ENCODE peak calls at places on chromosomes 5 and 9, in seven cellular contexts. One of them, this sample, is unnamed.

GRCh38 chr5:72517961-72518690 is 10.9 kb upstream of the ZNF366 start:
- DNase-seq in tibial nerve: peak
- DNase-seq in dorsolateral prefrontal cortex: no peak
- DNase-seq in HCT116: no peak
- DNase-seq in heart left ventricle: peak
- DNase-seq in cardiac muscle cell: no peak
- DNase-seq in lower leg skin: peak
- DNase-seq in this sample: no peak

GRCh38 chr9:124145903-124146575 is 111.7 kb upstream of the NEK6 start:
- DNase-seq in lower leg skin: peak
- DNase-seq in cardiac muscle cell: no peak
- DNase-seq in heart left ventricle: no peak
- DNase-seq in dorsolateral prefrontal cortex: no peak
- DNase-seq in tibial nerve: no peak
- DNase-seq in HCT116: no peak
- DNase-seq in this sample: no peak

GRCh38 chr9:133779081-133779480 is 40.9 kb upstream of the SARDH start:
- DNase-seq in tibial nerve: no peak
- DNase-seq in cardiac muscle cell: no peak
- DNase-seq in lower leg skin: no peak
- DNase-seq in HCT116: no peak
- DNase-seq in dorsolateral prefrontal cortex: no peak
- DNase-seq in heart left ventricle: peak
- DNase-seq in this sample: no peak

GRCh38 chr9:613771-614347 is 227.6 kb upstream of the DMRT1 start:
- DNase-seq in heart left ventricle: peak
- DNase-seq in dorsolateral prefrontal cortex: peak
- DNase-seq in HCT116: peak
- DNase-seq in cardiac muscle cell: peak
- DNase-seq in lower leg skin: peak
- DNase-seq in tibial nerve: peak
- DNase-seq in this sample: peak

GRCh38 chr9:38622083-38622674 is 1.8 kb upstream of the ANKRD18A start:
- DNase-seq in HCT116: no peak
- DNase-seq in heart left ventricle: no peak
- DNase-seq in cardiac muscle cell: peak
- DNase-seq in tibial nerve: no peak
- DNase-seq in lower leg skin: no peak
- DNase-seq in dorsolateral prefrontal cortex: peak
- DNase-seq in this sample: peak

GRCh38 chr9:106920701-106921283 is 57.8 kb downstream of the ZNF462 start:
- DNase-seq in lower leg skin: no peak
- DNase-seq in tibial nerve: no peak
- DNase-seq in heart left ventricle: no peak
- DNase-seq in cardiac muscle cell: no peak
- DNase-seq in dorsolateral prefrontal cortex: no peak
- DNase-seq in HCT116: peak
- DNase-seq in this sample: peak

GRCh38 chr5:135667662-135668061 is 88.9 kb upstream of the CXCL14 start:
- DNase-seq in HCT116: no peak
- DNase-seq in lower leg skin: no peak
- DNase-seq in cardiac muscle cell: no peak
- DNase-seq in dorsolateral prefrontal cortex: no peak
- DNase-seq in heart left ventricle: no peak
- DNase-seq in tibial nerve: no peak
- DNase-seq in this sample: peak

GRCh38 chr9:106060885-106061284 is 366.5 kb downstream of the TMEM38B start:
- DNase-seq in tibial nerve: no peak
- DNase-seq in lower leg skin: no peak
- DNase-seq in HCT116: no peak
- DNase-seq in cardiac muscle cell: no peak
- DNase-seq in dorsolateral prefrontal cortex: no peak
- DNase-seq in heart left ventricle: no peak
- DNase-seq in this sample: no peak

GRCh38 chr5:68272289-68272688 is 56.7 kb downstream of the PIK3R1 start:
- DNase-seq in heart left ventricle: no peak
- DNase-seq in HCT116: no peak
- DNase-seq in cardiac muscle cell: no peak
- DNase-seq in dorsolateral prefrontal cortex: no peak
- DNase-seq in lower leg skin: no peak
- DNase-seq in tibial nerve: no peak
- DNase-seq in this sample: no peak

GRCh38 chr9:32403567-32403966 is 19.1 kb downstream of the ACO1 start:
- DNase-seq in cardiac muscle cell: no peak
- DNase-seq in heart left ventricle: no peak
- DNase-seq in HCT116: no peak
- DNase-seq in lower leg skin: no peak
- DNase-seq in tibial nerve: no peak
- DNase-seq in dorsolateral prefrontal cortex: no peak
- DNase-seq in this sample: no peak

GRCh38 chr9:99093492-99093791 is 11.5 kb upstream of the TGFBR1 start:
- DNase-seq in tibial nerve: no peak
- DNase-seq in dorsolateral prefrontal cortex: no peak
- DNase-seq in heart left ventricle: no peak
- DNase-seq in HCT116: no peak
- DNase-seq in cardiac muscle cell: no peak
- DNase-seq in lower leg skin: no peak
- DNase-seq in this sample: no peak

GRCh38 chr5:179730852-179731251 is 1.8 kb upstream of the MAML1 start:
- DNase-seq in lower leg skin: no peak
- DNase-seq in tibial nerve: no peak
- DNase-seq in dorsolateral prefrontal cortex: no peak
- DNase-seq in cardiac muscle cell: no peak
- DNase-seq in HCT116: no peak
- DNase-seq in heart left ventricle: no peak
- DNase-seq in this sample: no peak

GRCh38 chr5:44774279-44774880 is 34.4 kb upstream of the MRPS30 start:
- DNase-seq in dorsolateral prefrontal cortex: no peak
- DNase-seq in heart left ventricle: no peak
- DNase-seq in cardiac muscle cell: peak
- DNase-seq in HCT116: peak
- DNase-seq in tibial nerve: no peak
- DNase-seq in lower leg skin: no peak
- DNase-seq in this sample: no peak

GRCh38 chr9:75830303-75830702 is 60.2 kb upstream of the PCSK5 start:
- DNase-seq in cardiac muscle cell: no peak
- DNase-seq in dorsolateral prefrontal cortex: no peak
- DNase-seq in tibial nerve: no peak
- DNase-seq in lower leg skin: no peak
- DNase-seq in HCT116: no peak
- DNase-seq in heart left ventricle: no peak
- DNase-seq in this sample: no peak

GRCh38 chr5:127556609-127557348 is 39.3 kb downstream of the PRRC1 start:
- DNase-seq in cardiac muscle cell: no peak
- DNase-seq in tibial nerve: no peak
- DNase-seq in lower leg skin: no peak
- DNase-seq in HCT116: no peak
- DNase-seq in dorsolateral prefrontal cortex: no peak
- DNase-seq in heart left ventricle: no peak
- DNase-seq in this sample: no peak

GRCh38 chr9:112048924-112049785 is 125.9 kb downstream of the SUSD1 start:
- DNase-seq in dorsolateral prefrontal cortex: no peak
- DNase-seq in tibial nerve: no peak
- DNase-seq in heart left ventricle: no peak
- DNase-seq in lower leg skin: no peak
- DNase-seq in HCT116: no peak
- DNase-seq in cardiac muscle cell: no peak
- DNase-seq in this sample: no peak

GRCh38 chr9:121634800-121635261 is 16.6 kb upstream of the DAB2IP start:
- DNase-seq in lower leg skin: no peak
- DNase-seq in HCT116: no peak
- DNase-seq in dorsolateral prefrontal cortex: no peak
- DNase-seq in cardiac muscle cell: peak
- DNase-seq in heart left ventricle: no peak
- DNase-seq in tibial nerve: no peak
- DNase-seq in this sample: peak

GRCh38 chr9:22446589-22446949 is at the start of gene DMRTA1:
- DNase-seq in lower leg skin: peak
- DNase-seq in dorsolateral prefrontal cortex: peak
- DNase-seq in tibial nerve: peak
- DNase-seq in HCT116: no peak
- DNase-seq in cardiac muscle cell: peak
- DNase-seq in heart left ventricle: peak
- DNase-seq in this sample: peak

GRCh38 chr9:94108584-94108983 is 24.3 kb downstream of the PTPDC1 start:
- DNase-seq in lower leg skin: no peak
- DNase-seq in heart left ventricle: no peak
- DNase-seq in dorsolateral prefrontal cortex: no peak
- DNase-seq in cardiac muscle cell: no peak
- DNase-seq in HCT116: no peak
- DNase-seq in tibial nerve: no peak
- DNase-seq in this sample: no peak

GRCh38 chr9:1157836-1158235 is 107.7 kb downstream of the DMRT2 start:
- DNase-seq in dorsolateral prefrontal cortex: no peak
- DNase-seq in heart left ventricle: no peak
- DNase-seq in HCT116: no peak
- DNase-seq in lower leg skin: no peak
- DNase-seq in tibial nerve: no peak
- DNase-seq in cardiac muscle cell: no peak
- DNase-seq in this sample: no peak

GRCh38 chr9:69027355-69028097 is 8.0 kb upstream of the FXN start:
- DNase-seq in HCT116: peak
- DNase-seq in heart left ventricle: no peak
- DNase-seq in cardiac muscle cell: peak
- DNase-seq in dorsolateral prefrontal cortex: no peak
- DNase-seq in lower leg skin: no peak
- DNase-seq in tibial nerve: no peak
- DNase-seq in this sample: peak

DNA sequence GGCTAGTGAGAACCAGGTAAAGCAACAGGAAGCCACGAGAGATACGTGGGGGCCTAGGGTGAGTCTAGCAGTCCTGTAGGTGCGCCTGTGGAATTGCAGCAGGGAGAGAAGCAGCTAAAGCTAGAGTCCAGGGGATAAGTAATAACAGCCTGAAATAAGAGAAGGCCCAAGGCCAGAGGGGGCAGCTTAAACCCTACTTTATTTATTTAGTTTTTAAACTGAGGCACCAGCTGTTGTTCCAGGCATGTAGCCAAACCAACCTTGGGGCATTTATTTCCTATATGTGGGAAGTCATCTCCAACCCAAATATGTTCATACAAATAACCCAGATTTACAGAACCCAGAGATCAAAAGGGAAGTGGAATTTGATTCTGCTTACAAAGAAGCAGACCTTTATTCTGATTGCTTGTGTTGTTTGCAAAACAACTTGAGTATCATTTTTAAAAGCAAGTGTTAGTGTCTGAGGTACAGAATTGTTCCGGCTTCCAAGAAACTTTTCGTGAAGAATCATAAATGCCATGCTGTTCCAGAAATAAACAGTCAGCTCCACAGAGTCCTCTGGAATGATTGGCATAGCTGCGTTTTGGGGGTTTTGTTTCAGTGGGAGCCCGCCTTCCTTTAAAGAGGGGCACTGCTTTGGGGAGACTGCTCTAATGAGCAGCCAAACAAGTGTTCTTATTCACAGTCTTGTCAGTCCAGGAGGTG is 93.3 kb downstream of the GLDC start:
- DNase-seq in dorsolateral prefrontal cortex: no peak
- DNase-seq in cardiac muscle cell: no peak
- DNase-seq in lower leg skin: no peak
- DNase-seq in tibial nerve: no peak
- DNase-seq in heart left ventricle: no peak
- DNase-seq in HCT116: no peak
- DNase-seq in this sample: no peak
- TF ChIP-seq CTCF in dorsolateral prefrontal cortex: no peak
- TF ChIP-seq CTCF in cardiac muscle cell: no peak
- TF ChIP-seq CTCF in lower leg skin: no peak
- TF ChIP-seq CTCF in tibial nerve: no peak
- TF ChIP-seq CTCF in heart left ventricle: no peak
- TF ChIP-seq CTCF in HCT116: peak
- TF ChIP-seq CTCF in this sample: no peak

DNA sequence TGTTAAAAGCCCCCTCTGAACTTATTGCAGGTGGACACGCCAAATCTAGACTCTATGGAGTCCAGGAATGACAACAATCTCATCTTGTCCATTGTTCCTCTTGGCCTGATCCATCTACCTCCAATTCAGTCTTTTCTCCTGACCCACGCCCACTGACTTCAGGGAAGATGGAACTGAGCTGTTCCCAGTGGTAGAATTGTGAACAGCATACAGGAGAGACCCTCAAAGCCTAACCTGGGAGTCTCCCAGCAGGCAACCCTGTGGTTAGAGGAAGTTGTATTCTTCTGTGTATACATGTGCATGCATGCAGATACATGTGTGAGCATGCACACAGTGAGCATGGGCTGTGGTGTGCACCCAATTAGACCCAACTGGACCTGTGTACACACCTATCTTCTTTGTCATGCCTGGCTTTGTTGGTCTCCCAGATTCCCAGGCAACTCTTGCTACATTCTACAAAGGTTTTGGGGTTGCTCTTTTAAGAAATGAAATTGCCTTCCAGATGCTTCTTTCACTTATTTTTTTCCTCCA is 286.0 kb downstream of the ZSWIM6 start:
- DNase-seq in tibial nerve: no peak
- DNase-seq in heart left ventricle: no peak
- DNase-seq in cardiac muscle cell: no peak
- DNase-seq in dorsolateral prefrontal cortex: no peak
- DNase-seq in HCT116: no peak
- DNase-seq in lower leg skin: no peak
- DNase-seq in this sample: no peak
- TF ChIP-seq CTCF in tibial nerve: no peak
- TF ChIP-seq CTCF in heart left ventricle: no peak
- TF ChIP-seq CTCF in cardiac muscle cell: no peak
- TF ChIP-seq CTCF in dorsolateral prefrontal cortex: no peak
- TF ChIP-seq CTCF in HCT116: peak
- TF ChIP-seq CTCF in lower leg skin: no peak
- TF ChIP-seq CTCF in this sample: no peak

GRCh38 chr5:140113180-140113698 is 670 bp upstream of the PURA start:
- DNase-seq in heart left ventricle: peak
- DNase-seq in dorsolateral prefrontal cortex: peak
- DNase-seq in cardiac muscle cell: no peak
- DNase-seq in tibial nerve: no peak
- DNase-seq in lower leg skin: peak
- DNase-seq in HCT116: no peak
- DNase-seq in this sample: peak
- TF ChIP-seq CTCF in heart left ventricle: no peak
- TF ChIP-seq CTCF in dorsolateral prefrontal cortex: no peak
- TF ChIP-seq CTCF in cardiac muscle cell: no peak
- TF ChIP-seq CTCF in tibial nerve: no peak
- TF ChIP-seq CTCF in lower leg skin: no peak
- TF ChIP-seq CTCF in HCT116: no peak
- TF ChIP-seq CTCF in this sample: no peak

DNA sequence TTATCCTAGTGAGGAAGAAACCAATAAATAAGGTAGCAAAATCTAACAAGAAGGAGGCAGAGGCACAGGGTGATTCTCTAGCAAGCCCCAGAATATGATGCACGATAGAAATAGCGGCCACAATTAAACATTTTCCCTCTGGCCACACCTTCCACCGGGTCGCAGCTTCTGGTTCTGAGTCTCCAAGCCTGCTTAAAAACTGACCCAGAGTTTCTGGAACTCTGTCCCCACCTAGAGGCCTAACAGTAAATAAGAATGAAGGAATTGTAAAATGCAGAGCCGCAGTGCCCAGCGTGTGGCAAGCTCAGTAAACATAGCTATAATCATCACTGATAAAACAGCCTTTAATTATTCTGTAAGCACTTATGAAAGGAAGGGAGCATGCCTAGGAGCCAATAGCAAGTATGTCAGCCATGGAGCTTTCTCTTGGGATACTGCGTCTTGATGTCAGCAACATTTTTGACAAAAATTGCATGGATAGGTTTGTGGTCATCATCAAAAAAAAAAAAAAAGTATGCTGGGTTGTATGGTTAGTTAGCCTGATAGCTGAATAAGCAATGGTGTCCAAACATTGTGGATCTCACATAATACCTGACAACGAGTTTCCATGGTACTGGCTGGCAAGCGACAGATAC is 465.5 kb downstream of the DNAH5 start:
- DNase-seq in dorsolateral prefrontal cortex: peak
- DNase-seq in tibial nerve: no peak
- DNase-seq in lower leg skin: no peak
- DNase-seq in HCT116: no peak
- DNase-seq in heart left ventricle: no peak
- DNase-seq in cardiac muscle cell: peak
- DNase-seq in this sample: peak
- TF ChIP-seq CTCF in dorsolateral prefrontal cortex: peak
- TF ChIP-seq CTCF in tibial nerve: no peak
- TF ChIP-seq CTCF in lower leg skin: no peak
- TF ChIP-seq CTCF in HCT116: no peak
- TF ChIP-seq CTCF in heart left ventricle: no peak
- TF ChIP-seq CTCF in cardiac muscle cell: no peak
- TF ChIP-seq CTCF in this sample: peak